ENCODE peak calls at places on chromosome 4, in nine cellular contexts. O is CD8-positive, alpha-beta T cell; H is thyroid gland; D is OCI-LY7; B is fibroblast of lung; N is AG04450; E is epithelial cell of esophagus; U is left ventricle myocardium inferior; A is endodermal cell. W is an unnamed sample.
A peak's percentile ranks its signal among the peaks of the same experiment; 100 is the strongest.

GRCh38 chr4:127400736-127401346 is 231.9 kb upstream of the INTU start:
- DNase-seq in O (no peak), H (peak; percentile 82), D (peak; percentile 60), B (peak; percentile 86), N (peak; percentile 63), E (peak; percentile 85), U (peak; percentile 28), A (peak; percentile 86), W (peak; percentile 38)

GRCh38 chr4:46445689-46446339 is 55.9 kb upstream of the GABRA2 start:
- DNase-seq in O (no peak), H (no peak), D (no peak), B (peak; percentile 15), N (no peak), E (peak; percentile 7), U (no peak), A (no peak), W (no peak)

GRCh38 chr4:8778760-8779159 is 92.9 kb downstream of the HMX1 start:
- DNase-seq in O (no peak), H (no peak), D (no peak), B (no peak), N (no peak), E (no peak), U (no peak), A (no peak), W (no peak)

GRCh38 chr4:3231431-3231980 is 17.5 kb upstream of the MSANTD1 start:
- DNase-seq in O (no peak), H (no peak), D (no peak), B (no peak), N (no peak), E (peak; percentile 31), U (no peak), A (no peak), W (no peak)

GRCh38 chr4:174274436-174274835 is 9.0 kb downstream of the FBXO8 start:
- DNase-seq in O (no peak), H (no peak), D (no peak), B (no peak), N (no peak), E (peak; percentile 49), U (no peak), A (no peak), W (no peak)

GRCh38 chr4:7857238-7857701 is 82.4 kb downstream of the AFAP1 start:
- DNase-seq in O (no peak), H (peak; percentile 13), D (no peak), B (peak; percentile 92), N (peak; percentile 95), E (peak; percentile 71), U (peak; percentile 51), A (no peak), W (peak; percentile 98)

GRCh38 chr4:38383646-38384121 is 280.3 kb upstream of the KLF3 start:
- DNase-seq in O (no peak), H (no peak), D (no peak), B (no peak), N (no peak), E (no peak), U (no peak), A (no peak), W (no peak)

GRCh38 chr4:54439831-54440243 is 210.7 kb downstream of the PDGFRA start:
- DNase-seq in O (no peak), H (no peak), D (peak; percentile 5), B (peak; percentile 65), N (no peak), E (peak; percentile 34), U (peak; percentile 17), A (no peak), W (no peak)

GRCh38 chr4:169620846-169621228 is 459 bp downstream of the CLCN3 start:
- DNase-seq in O (peak; percentile 23), H (peak; percentile 29), D (peak; percentile 41), B (no peak), N (no peak), E (peak; percentile 26), U (no peak), A (peak; percentile 68), W (no peak)

GRCh38 chr4:184792950-184793555 is 32.7 kb downstream of the ACSL1 start:
- DNase-seq in O (peak; percentile 35), H (no peak), D (no peak), B (peak; percentile 97), N (peak; percentile 84), E (peak; percentile 94), U (no peak), A (no peak), W (peak; percentile 84)

GRCh38 chr4:1819816-1820215 is 26.7 kb downstream of the FGFR3 start:
- DNase-seq in O (no peak), H (no peak), D (no peak), B (no peak), N (no peak), E (no peak), U (no peak), A (no peak), W (no peak)

GRCh38 chr4:88697113-88697512 is 516 bp downstream of the NAP1L5 start:
- DNase-seq in O (peak; percentile 32), H (peak; percentile 16), D (no peak), B (peak; percentile 52), N (no peak), E (no peak), U (no peak), A (no peak), W (no peak)

GRCh38 chr4:151218343-151218742 is 58.6 kb upstream of the PRSS48 start:
- DNase-seq in O (no peak), H (no peak), D (no peak), B (peak; percentile 61), N (no peak), E (peak; percentile 36), U (no peak), A (no peak), W (no peak)

GRCh38 chr4:168682898-168683500 is 186.1 kb downstream of the PALLD start:
- DNase-seq in O (no peak), H (no peak), D (no peak), B (no peak), N (no peak), E (no peak), U (no peak), A (no peak), W (no peak)

GRCh38 chr4:95552942-95553550 is 4.3 kb upstream of the UNC5C start:
- DNase-seq in O (no peak), H (no peak), D (no peak), B (no peak), N (no peak), E (no peak), U (no peak), A (no peak), W (no peak)

GRCh38 chr4:95551653-95552052 is 2.9 kb upstream of the UNC5C start:
- DNase-seq in O (no peak), H (no peak), D (no peak), B (no peak), N (no peak), E (no peak), U (no peak), A (no peak), W (no peak)

GRCh38 chr4:95549246-95550138 is 719 bp upstream of the UNC5C start:
- DNase-seq in O (no peak), H (peak; percentile 84), D (no peak), B (peak; percentile 68), N (no peak), E (peak; percentile 35), U (peak; percentile 77), A (peak; percentile 86), W (no peak)

GRCh38 chr4:95548738-95549245 is at the start of gene UNC5C:
- DNase-seq in O (no peak), H (peak; percentile 93), D (no peak), B (peak; percentile 85), N (no peak), E (peak; percentile 27), U (peak; percentile 80), A (peak; percentile 88), W (no peak)

GRCh38 chr4:95550566-95550965 is 1.8 kb upstream of the UNC5C start:
- DNase-seq in O (no peak), H (no peak), D (no peak), B (no peak), N (no peak), E (no peak), U (no peak), A (no peak), W (no peak)
- H3K4me3 ChIP-seq in O (no peak overlapping the region), H (no peak overlapping the region), D (no peak overlapping the region), B (peak overlapping the region; percentile 65), N (no peak overlapping the region), E (no peak overlapping the region), U (peak overlapping the region; percentile 74), A (peak overlapping the region; percentile 86), W (no peak overlapping the region)

DNA sequence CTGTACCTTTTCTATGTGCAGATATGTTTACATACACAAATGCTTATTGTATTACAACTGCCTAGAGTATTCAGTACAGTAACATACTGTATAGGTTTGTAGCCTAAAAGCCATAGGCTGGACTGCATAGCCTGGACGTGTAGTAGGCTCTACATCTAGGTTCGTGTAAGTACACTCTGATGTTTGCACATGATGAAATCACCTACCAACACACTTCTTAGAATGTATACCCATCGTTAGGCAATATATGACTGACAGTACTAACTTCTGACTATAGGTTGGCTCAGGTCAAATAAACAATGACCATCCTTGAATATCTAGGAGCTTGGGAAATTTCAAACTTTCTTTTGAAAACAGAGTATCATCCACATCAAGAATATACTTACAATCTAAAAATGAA is 139.0 kb downstream of the CORIN start:
- DNase-seq in O (no peak), H (no peak), D (no peak), B (no peak), N (no peak), E (peak; percentile 2), U (no peak), A (no peak), W (no peak)
- TF ChIP-seq CTCF in O (no peak), H (no peak), D (no peak), B (no peak), N (no peak), E (no peak), U (no peak), A (no peak), W (no peak)

GRCh38 chr4:148375581-148375980 is 66.6 kb downstream of the NR3C2 start:
- DNase-seq in O (no peak), H (no peak), D (no peak), B (no peak), N (no peak), E (no peak), U (no peak), A (no peak), W (no peak)

GRCh38 chr4:148373093-148373492 is 69.1 kb downstream of the NR3C2 start:
- DNase-seq in O (no peak), H (no peak), D (no peak), B (no peak), N (no peak), E (peak; percentile 12), U (no peak), A (no peak), W (no peak)

DNA sequence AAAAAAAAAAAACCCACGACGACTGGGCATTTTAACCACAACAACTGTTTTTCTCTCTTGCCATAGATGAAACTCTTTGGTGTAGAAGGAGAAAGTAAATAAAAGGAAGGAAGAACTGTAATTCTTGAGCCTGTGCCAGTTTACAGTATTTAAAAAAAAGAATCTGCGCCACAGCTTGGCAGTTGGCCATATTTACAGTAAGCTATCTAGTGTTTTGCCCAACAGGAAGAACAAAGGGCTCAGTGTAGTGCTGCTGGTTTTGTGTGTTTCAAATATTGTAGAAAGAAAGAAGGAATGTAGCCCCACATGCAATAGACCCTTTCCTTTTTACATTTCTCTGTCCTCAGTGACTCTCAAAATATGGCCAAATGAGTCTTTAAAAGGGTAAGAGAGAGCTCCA is 66.1 kb downstream of the NR3C2 start:
- DNase-seq in O (peak; percentile 61), H (peak; percentile 45), D (no peak), B (peak; percentile 66), N (no peak), E (peak; percentile 67), U (no peak), A (no peak), W (no peak)
- H3K4me3 ChIP-seq in O (peak overlapping the region; percentile 30), H (peak overlapping the region; percentile 6), D (no peak overlapping the region), B (peak overlapping the region; percentile 44), N (no peak overlapping the region), E (no peak overlapping the region), U (peak overlapping the region; percentile 54), A (no peak overlapping the region), W (no peak overlapping the region)

GRCh38 chr4:41693629-41694028 is 54.9 kb downstream of the PHOX2B start:
- DNase-seq in O (no peak), H (no peak), D (peak; percentile 35), B (peak; percentile 67), N (peak; percentile 3), E (peak; percentile 56), U (no peak), A (no peak), W (no peak)
- TF ChIP-seq CTCF in O (no peak), H (no peak), D (peak; percentile 79), B (peak; percentile 66), N (peak; percentile 69), E (peak; percentile 64), U (peak; percentile 44), A (peak; percentile 78), W (peak; percentile 54)

W was measured in AG04449.